ENCODE peak calls at places on chromosomes 6 and 20, in four cellular contexts. P, N, V and Q are unnamed samples.

GRCh38 chr20:41654292-41654691 is 36.1 kb upstream of the CHD6 start:
- DNase-seq in P (no peak), N (no peak), V (no peak), Q (no peak)

GRCh38 chr6:165056292-165056691 is 253.1 kb downstream of the C6orf118 start:
- DNase-seq in P (no peak), N (no peak), V (no peak), Q (no peak)

GRCh38 chr6:17606606-17607005 is 6.5 kb downstream of the FAM8A1 start:
- DNase-seq in P (no peak), N (no peak), V (no peak), Q (no peak)

GRCh38 chr6:43926644-43927524 is 156.9 kb downstream of the VEGFA start:
- DNase-seq in P (no peak), N (no peak), V (peak; percentile 11), Q (peak; percentile 79)

GRCh38 chr6:3433005-3433404 is 23.8 kb downstream of the SLC22A23 start:
- DNase-seq in P (no peak), N (no peak), V (no peak), Q (no peak)

GRCh38 chr6:26454641-26455040 is 3.1 kb upstream of the BTN2A1 start:
- DNase-seq in P (no peak), N (no peak), V (no peak), Q (no peak)

GRCh38 chr6:37344308-37344707 is 9.5 kb upstream of the RNF8 start:
- DNase-seq in P (no peak), N (no peak), V (no peak), Q (no peak)

GRCh38 chr6:3318821-3319540 is 60.2 kb downstream of the PSMG4 start:
- DNase-seq in P (no peak), N (no peak), V (no peak), Q (no peak)

GRCh38 chr6:160306284-160306683 is 41.9 kb upstream of the SLC22A3 start:
- DNase-seq in P (no peak), N (no peak), V (no peak), Q (no peak)

GRCh38 chr6:43367245-43367984 is 2.0 kb downstream of the ZNF318 start:
- DNase-seq in P (no peak), N (no peak), V (no peak), Q (no peak)

GRCh38 chr20:23626040-23626620 is 11.6 kb downstream of the CST3 start:
- DNase-seq in P (no peak), N (no peak), V (no peak), Q (no peak)

GRCh38 chr20:37275125-37275524 is 13.5 kb upstream of the GHRH start:
- DNase-seq in P (no peak), N (no peak), V (no peak), Q (no peak)

GRCh38 chr6:45436544-45437440 is 59.1 kb upstream of the SUPT3H start:
- DNase-seq in P (no peak), N (no peak), V (no peak), Q (no peak)

GRCh38 chr20:9028419-9028818 is 40.5 kb upstream of the PLCB4 start:
- DNase-seq in P (no peak), N (no peak), V (no peak), Q (no peak)

GRCh38 chr6:34934516-34934915 is 45.5 kb downstream of the ANKS1A start:
- DNase-seq in P (peak; percentile 86), N (peak; percentile 79), V (no peak), Q (no peak)

GRCh38 chr20:61451953-61452352 is 199.9 kb downstream of the CDH4 start:
- DNase-seq in P (no peak), N (no peak), V (no peak), Q (no peak)

GRCh38 chr6:114523508-114523907 is 180.7 kb upstream of the HS3ST5 start:
- DNase-seq in P (no peak), N (no peak), V (no peak), Q (no peak)

GRCh38 chr6:149723771-149724417 is 6.0 kb upstream of the LATS1 start:
- DNase-seq in P (no peak), N (no peak), V (peak; percentile 34), Q (no peak)

GRCh38 chr20:44019638-44020335 is 105.1 kb downstream of the TOX2 start:
- DNase-seq in P (no peak), N (peak; percentile 54), V (no peak), Q (no peak)

GRCh38 chr6:116465246-116465645 is 4.1 kb downstream of the CALHM6 start:
- DNase-seq in P (no peak), N (no peak), V (no peak), Q (no peak)

GRCh38 chr20:53559816-53560215 is 33.8 kb downstream of the ZNF217 start:
- DNase-seq in P (no peak), N (no peak), V (no peak), Q (no peak)

GRCh38 chr6:132768051-132768517 is 10.4 kb upstream of the VNN2 start:
- DNase-seq in P (no peak), N (no peak), V (peak; percentile 10), Q (peak; percentile 5)

GRCh38 chr6:111474106-111474505 is 8.9 kb downstream of the REV3L start:
- DNase-seq in P (no peak), N (no peak), V (no peak), Q (no peak)

GRCh38 chr6:53067307-53067706 is 2.1 kb downstream of the FBXO9 start:
- DNase-seq in P (no peak), N (no peak), V (no peak), Q (no peak)

GRCh38 chr6:53066059-53066406 is 829 bp downstream of the FBXO9 start:
- DNase-seq in P (peak; percentile 68), N (peak; percentile 85), V (peak; percentile 15), Q (peak; percentile 29)

GRCh38 chr6:53069431-53069830 is 4.2 kb downstream of the FBXO9 start:
- DNase-seq in P (no peak), N (no peak), V (no peak), Q (no peak)

GRCh38 chr6:53066874-53067273 is 1.7 kb downstream of the FBXO9 start:
- DNase-seq in P (no peak), N (no peak), V (no peak), Q (no peak)

DNA sequence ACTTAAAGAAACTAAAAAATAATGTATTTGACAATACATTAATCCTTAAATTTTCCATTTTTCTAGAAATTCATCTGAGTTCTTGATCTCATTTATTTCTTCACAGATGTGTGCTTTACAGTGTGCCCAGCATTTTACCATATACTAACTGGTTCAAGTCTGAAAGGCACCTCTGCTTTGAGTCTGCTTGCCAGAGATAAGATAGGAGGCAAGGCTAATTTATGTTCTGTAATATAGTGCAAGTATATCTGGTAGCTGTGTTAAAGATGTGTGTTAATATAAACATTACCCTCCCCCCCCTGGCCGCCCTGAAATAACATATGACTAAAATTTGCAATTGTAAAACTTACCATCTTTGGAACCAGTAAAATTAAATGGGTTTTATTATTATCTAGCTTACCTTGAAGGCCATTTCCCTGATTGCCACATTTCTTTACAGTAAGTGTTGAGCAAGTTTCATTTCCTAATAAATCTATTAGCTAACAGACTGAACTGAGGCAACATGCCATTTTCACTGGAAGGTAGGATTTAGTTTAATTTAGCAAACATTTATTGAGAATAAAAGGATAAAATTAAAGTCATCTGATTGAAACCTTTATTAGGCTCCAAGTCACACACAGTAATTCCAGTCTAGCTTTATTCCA is 2.7 kb downstream of the FBXO9 start:
- DNase-seq in P (no peak), N (no peak), V (no peak), Q (no peak)
- TF ChIP-seq POLR2A in P (no peak), N (no peak), V (no peak), Q (no peak)

DNA sequence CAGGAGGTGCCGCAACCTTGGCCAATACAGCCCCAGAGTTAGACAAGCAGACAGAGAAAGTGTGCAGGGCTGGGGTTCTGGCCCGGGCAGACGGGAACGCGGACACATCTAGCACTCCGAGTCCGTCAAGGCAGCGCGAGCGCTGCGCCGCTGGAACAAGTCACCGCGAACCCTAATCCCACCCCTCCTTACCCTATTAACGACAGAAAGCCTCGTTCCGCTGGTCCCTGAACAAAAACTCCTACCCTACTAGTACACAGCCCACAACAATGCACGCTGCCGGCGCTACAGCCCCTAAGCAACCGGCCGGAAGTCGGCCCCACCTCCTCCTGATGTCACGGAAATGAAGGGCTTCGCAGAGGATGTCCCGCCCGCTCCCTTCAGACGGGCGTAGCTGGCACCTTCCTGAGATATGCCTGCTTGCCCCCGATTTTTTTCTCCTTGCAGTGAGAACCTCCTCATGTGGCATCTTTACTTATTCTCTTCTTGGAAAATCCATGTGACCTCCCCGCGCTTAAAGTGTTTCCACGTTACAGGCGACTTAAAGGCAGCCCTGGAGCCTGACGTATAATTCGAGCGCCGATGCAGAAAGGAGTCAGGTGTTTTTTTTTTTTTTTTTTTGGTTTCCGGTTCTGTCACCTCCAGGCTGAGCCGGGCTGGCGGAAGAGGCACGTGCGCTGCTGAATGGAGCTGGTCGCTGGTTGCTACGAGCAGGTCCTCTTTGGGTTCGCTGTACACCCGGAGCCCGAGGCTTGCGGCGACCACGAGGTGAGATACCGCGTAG is at the start of the genes C6orf52 and PAK1IP1:
- DNase-seq in P (peak; percentile 92), N (peak; percentile 97), V (peak; percentile 88), Q (peak; percentile 82)
- TF ChIP-seq POLR2A in P (peak; percentile 88), N (peak; percentile 50), V (peak; percentile 89), Q (peak; percentile 79)

GRCh38 chr6:158725704-158726103 is 75.8 kb downstream of the SYTL3 start:
- DNase-seq in P (no peak), N (no peak), V (no peak), Q (no peak)

GRCh38 chr6:158730175-158730907 is 80.5 kb downstream of the SYTL3 start:
- DNase-seq in P (no peak), N (no peak), V (no peak), Q (no peak)
- TF ChIP-seq POLR2A in P (no peak), N (no peak), V (no peak), Q (no peak)

DNA sequence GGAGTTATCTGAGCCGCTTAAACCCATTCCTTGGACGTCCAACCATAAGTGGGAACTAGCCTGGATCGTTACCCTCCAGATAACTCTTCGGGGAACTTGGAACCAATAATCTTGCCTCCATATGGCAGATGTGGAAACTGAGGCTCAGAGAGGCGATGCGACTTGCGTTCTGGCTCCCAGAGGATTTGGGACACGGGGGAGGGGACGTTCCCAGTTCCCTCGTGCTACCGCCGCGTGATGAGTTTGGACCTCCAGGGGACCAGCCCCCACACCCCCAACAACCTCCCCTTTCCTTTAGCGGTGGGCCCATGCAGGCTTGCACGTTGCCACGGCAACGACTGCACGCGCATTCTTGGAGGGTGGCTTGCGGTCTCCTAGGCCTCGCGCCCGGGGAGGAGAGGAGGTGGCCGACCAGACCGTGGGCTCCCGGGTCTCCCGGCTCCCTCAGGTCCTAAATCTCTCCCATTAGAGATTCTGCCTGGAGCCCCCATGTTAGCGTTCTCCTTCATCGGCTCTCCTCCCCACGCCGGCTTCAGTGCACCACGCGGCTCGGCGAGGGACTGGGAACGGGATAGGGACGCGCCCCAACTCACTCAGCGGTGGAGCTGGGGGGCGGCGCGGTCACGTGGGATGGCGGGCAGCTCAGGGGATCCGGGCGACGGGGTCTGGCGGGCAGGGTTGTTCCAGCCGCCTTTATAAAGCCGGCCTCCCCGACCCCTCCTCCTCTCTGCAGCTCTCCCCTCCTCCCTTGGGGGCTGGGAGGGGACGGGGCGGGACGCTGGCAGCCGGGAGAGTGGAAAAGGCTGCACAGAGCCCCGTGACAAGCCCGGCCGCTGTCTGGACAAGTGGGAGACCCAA is at the start of gene PLTP:
- DNase-seq in P (peak; percentile 85), N (peak; percentile 88), V (no peak), Q (no peak)
- TF ChIP-seq POLR2A in P (peak; percentile 42), N (peak; percentile 32), V (no peak), Q (peak; percentile 30)